ENCODE peak calls at places on chromosome 16, in ten cellular contexts. A is transverse colon, X is heart right ventricle, L is ascending aorta, D is SK-N-SH, C is IMR-90, G is mucosa of descending colon, O is fibroblast of lung, S is H1, M is left ventricle myocardium inferior. H is an unnamed sample.

GRCh38 chr16:53732296-53732929 is 28.5 kb downstream of the FTO start:
- DNase-seq in A (peak; percentile 29), X (no peak), L (no peak), D (peak; percentile 61), C (peak; percentile 58), G (peak; percentile 58), O (peak; percentile 23), S (no peak), M (no peak), H (no peak)

GRCh38 chr16:81521141-81521626 is 76.6 kb downstream of the CMIP start:
- DNase-seq in A (peak; percentile 63), X (no peak), L (peak; percentile 30), D (peak; percentile 84), C (no peak), G (peak; percentile 66), O (no peak), S (no peak), M (no peak), H (no peak)

GRCh38 chr16:12771341-12771798 is 32.3 kb downstream of the CPPED1 start:
- DNase-seq in A (no peak), X (no peak), L (no peak), D (no peak), C (no peak), G (no peak), O (peak; percentile 11), S (no peak), M (no peak), H (no peak)

GRCh38 chr16:86392751-86393150 is 117.6 kb upstream of the FOXF1 start:
- DNase-seq in A (no peak), X (no peak), L (no peak), D (no peak), C (peak; percentile 70), G (no peak), O (peak; percentile 66), S (no peak), M (no peak), H (no peak)

GRCh38 chr16:88810868-88811599 is 694 bp downstream of the APRT start:
- DNase-seq in A (peak; percentile 79), X (peak; percentile 72), L (peak; percentile 26), D (peak; percentile 88), C (peak; percentile 69), G (peak; percentile 79), O (peak; percentile 74), S (no peak), M (peak; percentile 79), H (peak; percentile 64)

GRCh38 chr16:19073863-19074262 is 6.4 kb downstream of the COQ7 start:
- DNase-seq in A (no peak), X (no peak), L (no peak), D (no peak), C (no peak), G (no peak), O (no peak), S (no peak), M (no peak), H (no peak)

GRCh38 chr16:86387461-86388440 is 122.6 kb upstream of the FOXF1 start:
- DNase-seq in A (no peak), X (no peak), L (no peak), D (no peak), C (peak; percentile 100), G (no peak), O (peak; percentile 100), S (no peak), M (no peak), H (no peak)

GRCh38 chr16:20938426-20938825 is 37.9 kb downstream of the LYRM1 start:
- DNase-seq in A (no peak), X (no peak), L (no peak), D (no peak), C (peak; percentile 56), G (no peak), O (peak; percentile 53), S (no peak), M (no peak), H (no peak)

GRCh38 chr16:64094992-64095579 is 1026.8 kb downstream of the CDH11 start:
- DNase-seq in A (no peak), X (no peak), L (no peak), D (no peak), C (peak; percentile 33), G (no peak), O (peak; percentile 58), S (no peak), M (no peak), H (no peak)

GRCh38 chr16:71537643-71538042 is 11.4 kb downstream of the CHST4 start:
- DNase-seq in A (peak; percentile 55), X (no peak), L (no peak), D (peak; percentile 36), C (peak; percentile 41), G (peak; percentile 67), O (peak; percentile 25), S (peak; percentile 76), M (no peak), H (peak; percentile 42)

GRCh38 chr16:20175358-20175757 is 101.7 kb upstream of the GPR139 start:
- DNase-seq in A (no peak), X (no peak), L (no peak), D (no peak), C (no peak), G (no peak), O (no peak), S (no peak), M (no peak), H (no peak)

GRCh38 chr16:54282202-54282922 is 4.2 kb downstream of the IRX3 start:
- DNase-seq in A (peak; percentile 44), X (peak; percentile 55), L (no peak), D (peak; percentile 55), C (no peak), G (peak; percentile 54), O (peak; percentile 13), S (peak; percentile 84), M (peak; percentile 64), H (peak; percentile 51)

GRCh38 chr16:55480228-55480655 is 1.2 kb downstream of the MMP2 start:
- DNase-seq in A (peak; percentile 71), X (peak; percentile 84), L (peak; percentile 60), D (peak; percentile 84), C (peak; percentile 93), G (peak; percentile 66), O (peak; percentile 94), S (peak; percentile 63), M (peak; percentile 90), H (peak; percentile 84)

GRCh38 chr16:70689035-70689969 is 3.4 kb upstream of the MTSS2 start:
- DNase-seq in A (peak; percentile 58), X (peak; percentile 69), L (no peak), D (no peak), C (no peak), G (peak; percentile 68), O (no peak), S (no peak), M (peak; percentile 64), H (no peak)

GRCh38 chr16:68079616-68080344 is 5.4 kb upstream of the NFATC3 start:
- DNase-seq in A (peak; percentile 89), X (peak; percentile 88), L (no peak), D (no peak), C (no peak), G (peak; percentile 92), O (no peak), S (peak; percentile 40), M (peak; percentile 83), H (no peak)

GRCh38 chr16:72073831-72074230 is 10.8 kb downstream of the HPR start:
- DNase-seq in A (no peak), X (peak; percentile 70), L (no peak), D (no peak), C (no peak), G (no peak), O (no peak), S (no peak), M (peak; percentile 53), H (no peak)

GRCh38 chr16:80144191-80144590 is 396.6 kb upstream of the DYNLRB2 start:
- DNase-seq in A (no peak), X (no peak), L (no peak), D (no peak), C (peak; percentile 79), G (no peak), O (peak; percentile 70), S (no peak), M (no peak), H (no peak)

GRCh38 chr16:79437764-79438728 is 162.5 kb downstream of the MAF start:
- DNase-seq in A (no peak), X (no peak), L (no peak), D (peak; percentile 34), C (no peak), G (no peak), O (peak; percentile 6), S (peak; percentile 59), M (peak; percentile 48), H (no peak)

GRCh38 chr16:16045879-16046278 is 96.5 kb downstream of the ABCC1 start:
- DNase-seq in A (no peak), X (no peak), L (no peak), D (peak; percentile 29), C (no peak), G (no peak), O (no peak), S (no peak), M (no peak), H (no peak)
- TF ChIP-seq CTCF in A (peak; percentile 6), X (peak; percentile 27), L (no peak), D (peak; percentile 38), C (peak; percentile 13), G (no peak), O (no peak), S (no peak), M (no peak), H (no peak)

DNA sequence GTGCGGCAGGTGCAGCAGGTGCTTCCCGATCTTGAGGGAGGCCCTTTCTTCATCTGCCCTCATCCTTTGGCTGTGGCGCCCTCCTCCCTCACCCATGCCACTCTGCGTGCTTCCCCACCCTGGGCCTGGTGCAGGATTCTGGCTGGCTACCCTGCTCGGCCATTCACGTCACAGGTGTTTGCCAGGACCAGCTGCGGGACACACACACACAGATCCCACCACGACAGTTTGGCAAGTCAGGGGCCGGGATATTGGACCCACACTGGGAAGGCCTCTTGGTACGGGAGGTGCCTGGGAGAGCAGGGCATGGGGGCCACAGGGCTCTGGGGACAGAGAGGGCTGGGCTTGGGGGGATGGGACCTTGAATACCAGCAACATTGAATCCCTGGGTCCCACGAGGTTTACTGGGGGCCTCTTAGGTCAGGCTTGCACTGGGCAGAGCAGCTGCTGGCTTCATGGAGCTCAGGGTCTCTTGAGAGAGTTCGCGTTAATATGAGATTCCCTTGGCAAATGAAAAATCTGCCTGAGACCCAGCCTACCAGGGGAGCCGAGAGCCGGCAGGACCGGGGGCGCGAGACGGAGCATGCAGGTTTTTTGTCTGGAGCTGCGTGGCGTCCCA is 15.1 kb downstream of the ADCY7 start:
- DNase-seq in A (no peak), X (no peak), L (no peak), D (no peak), C (no peak), G (no peak), O (no peak), S (no peak), M (no peak), H (no peak)
- H3K4me3 ChIP-seq in A (no peak overlapping the region), X (no peak overlapping the region), L (no peak overlapping the region), D (no peak overlapping the region), C (no peak overlapping the region), G (no peak overlapping the region), O (no peak overlapping the region), S (no peak overlapping the region), M (peak overlapping the region; percentile 11), H (no peak overlapping the region)

GRCh38 chr16:27197004-27197403 is 6.3 kb upstream of the KDM8 start:
- DNase-seq in A (no peak), X (no peak), L (no peak), D (no peak), C (no peak), G (no peak), O (no peak), S (no peak), M (no peak), H (no peak)
- H3K4me1 ChIP-seq in A (peaks cover 13% of the 10 kb centered on the region), X (no peaks in the 10 kb centered on the region), L (no peaks in the 10 kb centered on the region), D (no peaks in the 10 kb centered on the region), C (no peaks in the 10 kb centered on the region), G (peaks cover 7% of the 10 kb centered on the region), O (no peaks in the 10 kb centered on the region), S (peaks cover 4% of the 10 kb centered on the region), M (no peaks in the 10 kb centered on the region), H (peaks cover 18% of the 10 kb centered on the region)

GRCh38 chr16:84526794-84527485 is 22.5 kb upstream of the MEAK7 start:
- DNase-seq in A (no peak), X (no peak), L (no peak), D (no peak), C (peak; percentile 49), G (no peak), O (peak; percentile 85), S (no peak), M (peak; percentile 30), H (no peak)
- TF ChIP-seq CTCF in A (no peak), X (no peak), L (no peak), D (no peak), C (no peak), G (no peak), O (no peak), S (no peak), M (no peak), H (no peak)